ENCODE peak calls at places on chromosome 14, in five cellular contexts. X, P, Q, H and O are unnamed samples.

GRCh38 chr14:69049675-69050074 is 70.6 kb upstream of the ACTN1 start:
- DNase-seq in P (peak), Q (no peak), X (no peak), H (no peak), O (no peak)

GRCh38 chr14:20501346-20501745 is 4.0 kb upstream of the RNASE10 start:
- DNase-seq in Q (no peak), X (no peak), P (peak), H (no peak), O (no peak)

GRCh38 chr14:71620401-71620800 is 311.8 kb upstream of the RGS6 start:
- DNase-seq in P (peak), X (no peak), H (no peak), Q (no peak), O (no peak)

GRCh38 chr14:81311128-81311527 is 89.0 kb downstream of the STON2 start:
- DNase-seq in H (no peak), X (no peak), P (no peak), Q (no peak), O (no peak)

GRCh38 chr14:94088516-94088915 is 7.4 kb downstream of the IFI27L1 start:
- DNase-seq in H (no peak), P (peak), X (no peak), Q (no peak), O (no peak)

GRCh38 chr14:32129124-32129523 is 52.0 kb downstream of the ARHGAP5 start:
- DNase-seq in Q (no peak), P (peak), X (no peak), H (no peak), O (no peak)

GRCh38 chr14:75242546-75243273 is 35.9 kb upstream of the FOS start:
- DNase-seq in Q (peak), P (peak), H (no peak), X (peak), O (peak)

GRCh38 chr14:93880025-93880820 is 46.9 kb upstream of the FAM181A start:
- DNase-seq in P (peak), X (no peak), Q (no peak), H (peak), O (no peak)

GRCh38 chr14:89384023-89384422 is 33.0 kb downstream of the FOXN3 start:
- DNase-seq in Q (no peak), H (no peak), X (no peak), P (no peak), O (no peak)

GRCh38 chr14:74671789-74672188 is 41.1 kb downstream of the AREL1 start:
- DNase-seq in X (no peak), P (peak), H (no peak), Q (no peak), O (peak)

GRCh38 chr14:61091657-61092273 is 110.7 kb downstream of the SLC38A6 start:
- DNase-seq in Q (no peak), H (no peak), X (no peak), P (no peak), O (no peak)
- H3K4me3 ChIP-seq in Q (no peak), H (no peak), X (no peak), P (no peak), O (no peak)

GRCh38 chr14:24013654-24014514 is 25.2 kb downstream of the DHRS4L2 start:
- DNase-seq in Q (peak), H (peak), X (no peak), P (peak), O (peak)

DNA sequence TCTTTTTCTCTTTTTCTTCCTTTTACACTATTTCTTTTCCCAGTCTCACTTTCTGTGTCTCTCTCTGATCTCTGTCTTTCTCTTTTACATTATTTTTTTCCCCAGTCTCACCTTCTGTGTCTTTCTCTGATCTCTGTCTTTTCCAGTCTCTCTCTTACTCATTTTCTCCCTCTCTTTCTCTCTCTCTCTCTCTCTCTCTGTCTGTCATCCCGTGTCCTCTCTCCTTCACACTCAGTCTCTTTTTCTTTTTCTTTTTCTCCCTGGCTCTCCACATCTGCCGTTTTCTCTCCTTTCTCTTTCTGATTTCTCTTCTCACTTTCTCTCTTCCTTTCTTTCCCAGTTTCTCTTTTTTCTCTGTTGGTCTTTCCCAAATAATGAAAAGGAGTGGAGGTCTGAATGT is 22.3 kb downstream of the DHRS4L2 start:
- DNase-seq in X (no peak), Q (no peak), H (no peak), P (no peak), O (no peak)
- H3K4me3 ChIP-seq in X (no peak), Q (no peak), H (no peak), P (no peak), O (no peak)

GRCh38 chr14:104678346-104678745 is 11.1 kb upstream of the INF2 start:
- DNase-seq in X (peak), Q (peak), P (peak), H (no peak), O (no peak)
- H3K4me3 ChIP-seq in X (peak), Q (peak), P (peak), H (no peak), O (peak)

GRCh38 chr14:85530626-85531025 is 682 bp downstream of the FLRT2 start:
- DNase-seq in Q (no peak), X (no peak), H (no peak), P (no peak), O (no peak)

GRCh38 chr14:85528080-85528881 is 1.7 kb upstream of the FLRT2 start:
- DNase-seq in P (peak), H (peak), X (no peak), Q (peak), O (no peak)

GRCh38 chr14:85528882-85529585 is 910 bp upstream of the FLRT2 start:
- DNase-seq in P (peak), Q (peak), X (no peak), H (no peak), O (no peak)

GRCh38 chr14:85531141-85531593 is 1.2 kb downstream of the FLRT2 start:
- DNase-seq in Q (peak), X (peak), P (peak), H (peak), O (no peak)

DNA sequence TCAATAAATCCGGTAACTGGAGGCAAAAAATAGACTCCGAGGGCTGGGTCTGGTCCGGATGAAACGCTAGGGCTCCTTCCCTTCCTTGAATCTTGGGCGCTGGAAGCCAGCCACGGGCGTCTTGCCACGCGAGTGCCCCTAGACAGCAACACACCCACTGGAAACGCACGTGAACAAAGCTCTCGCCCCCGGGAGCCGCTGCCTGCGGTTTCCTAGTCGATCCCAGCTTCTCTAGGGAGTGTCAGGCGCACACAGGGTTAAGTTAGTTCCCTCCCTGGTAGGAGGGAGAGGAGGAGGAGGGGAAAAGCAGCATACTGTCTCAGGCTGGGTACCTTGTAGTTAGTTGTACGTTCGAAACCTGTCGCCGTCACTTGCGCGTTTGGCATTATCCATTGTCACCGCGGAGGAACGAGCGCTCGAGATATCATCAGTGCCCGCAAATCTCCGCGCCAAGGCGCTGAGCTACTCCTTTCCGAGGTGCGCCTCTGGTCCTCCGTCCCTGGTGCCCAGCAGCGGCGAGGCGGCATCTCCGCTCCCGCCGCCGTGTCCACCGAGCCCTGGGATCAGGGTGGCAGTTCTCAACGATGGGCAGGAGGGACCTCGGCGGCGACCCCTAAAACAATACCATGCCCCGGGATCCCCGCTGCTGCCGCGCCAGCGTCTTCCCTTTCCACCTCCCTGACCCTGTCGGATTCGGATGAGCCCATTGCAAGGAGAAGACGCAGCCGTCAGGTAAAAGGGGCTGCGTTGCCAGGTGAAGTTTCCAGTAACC is at the start of gene FLRT2:
- DNase-seq in X (peak), H (peak), P (peak), Q (peak), O (no peak)
- H3K4me3 ChIP-seq in X (peak), H (peak), P (peak), Q (peak), O (peak)

DNA sequence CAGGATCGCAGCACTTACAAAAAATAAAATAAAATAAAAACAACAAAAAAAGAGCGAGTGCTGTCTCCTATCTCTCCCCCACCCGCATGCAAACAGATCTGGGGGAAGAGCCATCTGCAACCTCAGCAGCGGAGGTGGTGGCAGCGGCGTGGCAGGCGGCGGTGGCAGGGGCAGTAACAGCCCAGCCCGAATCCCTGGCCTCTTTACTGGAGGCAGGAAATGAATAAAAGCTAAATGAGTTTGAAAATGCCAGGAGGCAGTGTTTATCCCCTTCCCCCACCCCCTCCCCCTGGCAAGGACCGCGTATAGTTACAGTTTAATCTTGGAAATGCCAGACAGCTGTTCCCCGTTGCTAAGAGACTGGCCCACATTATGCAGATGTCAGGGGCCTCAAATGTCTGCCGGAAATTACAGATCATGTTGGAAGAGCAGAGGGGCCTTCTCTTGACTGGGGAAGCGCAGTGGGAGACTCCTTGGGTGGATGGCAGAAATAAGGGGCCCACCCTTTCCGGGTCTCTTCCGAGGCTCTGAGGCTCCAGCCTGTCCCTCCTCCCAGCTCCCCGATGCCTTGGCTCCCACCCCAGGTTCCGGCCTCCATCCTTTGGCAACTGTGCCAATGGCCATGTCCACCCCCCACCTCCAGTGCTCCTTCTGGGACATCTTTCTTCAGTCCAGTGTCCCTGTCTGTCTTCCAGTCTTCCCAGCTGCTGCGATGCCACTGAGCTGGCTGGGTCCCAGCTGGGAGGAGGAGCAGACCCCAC is 93.8 kb downstream of the LRRC74A start:
- DNase-seq in P (peak), Q (peak), X (peak), H (peak), O (peak)
- H3K4me3 ChIP-seq in P (no peak), Q (peak), X (no peak), H (no peak), O (peak)

DNA sequence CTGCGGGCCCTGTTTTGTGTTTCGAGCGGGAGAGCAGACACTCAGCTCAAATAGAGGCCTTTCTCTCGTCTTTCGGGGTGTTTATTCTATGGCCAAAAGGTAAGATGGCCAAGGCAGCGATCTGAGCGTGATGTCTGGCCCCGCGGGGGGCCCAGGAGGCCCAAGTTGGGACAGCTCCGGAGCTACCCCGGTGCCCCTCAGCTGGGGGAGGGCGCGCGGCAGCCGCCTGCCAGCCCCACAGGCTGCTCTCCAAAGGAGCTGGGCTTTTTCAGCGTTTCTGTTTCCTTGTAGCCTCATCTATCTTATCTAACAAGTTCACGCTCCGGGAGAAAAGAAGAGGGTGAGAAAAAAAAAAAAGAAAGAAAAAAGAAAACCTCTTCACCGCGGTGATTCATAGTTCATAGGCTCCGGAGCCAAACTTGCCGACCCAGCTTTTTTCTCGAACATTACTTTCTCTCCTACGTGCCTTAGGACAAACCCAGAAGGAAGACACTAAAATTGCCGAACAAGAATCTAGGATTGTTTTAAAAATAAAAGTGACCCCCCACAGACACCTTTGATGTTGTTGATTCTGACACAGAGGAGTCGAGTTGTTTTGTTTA is 7.4 kb upstream of the FOXG1 start:
- DNase-seq in X (no peak), Q (no peak), H (no peak), P (no peak), O (no peak)
- H3K4me3 ChIP-seq in X (no peak), Q (no peak), H (no peak), P (peak), O (peak)

DNA sequence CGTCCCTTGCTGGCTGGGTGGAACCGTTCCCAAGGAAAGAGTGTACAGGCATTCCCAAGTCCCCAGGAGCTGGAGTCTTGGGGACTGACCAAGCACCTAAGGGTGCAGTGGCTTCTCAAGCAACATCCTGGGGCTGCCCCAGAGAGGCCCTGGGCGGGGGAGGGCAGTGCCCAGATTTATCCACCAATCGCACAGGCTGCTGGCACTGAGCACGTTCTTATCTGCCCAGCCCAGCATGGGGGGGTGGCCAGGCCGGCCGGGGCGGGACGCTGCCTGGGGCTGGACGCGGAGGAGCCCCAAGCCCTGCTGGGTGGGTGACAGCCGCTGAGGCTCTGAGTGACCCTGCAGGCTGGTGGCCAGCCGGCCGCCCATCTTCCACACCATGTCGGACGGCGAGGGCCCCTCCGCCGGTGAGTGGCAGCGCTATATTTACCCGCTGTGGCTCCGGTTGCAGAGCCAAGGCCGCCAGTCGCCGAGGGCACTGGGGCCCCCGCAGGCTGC is 53.4 kb downstream of the CYP46A1 start:
- DNase-seq in P (peak), H (peak), X (peak), Q (no peak), O (no peak)
- H3K4me3 ChIP-seq in P (peak), H (peak), X (peak), Q (no peak), O (peak)

GRCh38 chr14:100770046-100770445 is 43.4 kb downstream of the DLK1 start:
- DNase-seq in X (no peak), Q (no peak), H (no peak), P (no peak), O (no peak)

GRCh38 chr14:100769035-100769939 is 42.6 kb downstream of the DLK1 start:
- DNase-seq in P (no peak), H (no peak), X (peak), Q (no peak), O (no peak)

GRCh38 chr14:100772607-100773165 is 46.0 kb downstream of the DLK1 start:
- DNase-seq in P (no peak), Q (no peak), H (no peak), X (peak), O (no peak)

GRCh38 chr14:100770605-100771120 is 44.0 kb downstream of the DLK1 start:
- DNase-seq in X (peak), H (no peak), Q (no peak), P (no peak), O (no peak)

DNA sequence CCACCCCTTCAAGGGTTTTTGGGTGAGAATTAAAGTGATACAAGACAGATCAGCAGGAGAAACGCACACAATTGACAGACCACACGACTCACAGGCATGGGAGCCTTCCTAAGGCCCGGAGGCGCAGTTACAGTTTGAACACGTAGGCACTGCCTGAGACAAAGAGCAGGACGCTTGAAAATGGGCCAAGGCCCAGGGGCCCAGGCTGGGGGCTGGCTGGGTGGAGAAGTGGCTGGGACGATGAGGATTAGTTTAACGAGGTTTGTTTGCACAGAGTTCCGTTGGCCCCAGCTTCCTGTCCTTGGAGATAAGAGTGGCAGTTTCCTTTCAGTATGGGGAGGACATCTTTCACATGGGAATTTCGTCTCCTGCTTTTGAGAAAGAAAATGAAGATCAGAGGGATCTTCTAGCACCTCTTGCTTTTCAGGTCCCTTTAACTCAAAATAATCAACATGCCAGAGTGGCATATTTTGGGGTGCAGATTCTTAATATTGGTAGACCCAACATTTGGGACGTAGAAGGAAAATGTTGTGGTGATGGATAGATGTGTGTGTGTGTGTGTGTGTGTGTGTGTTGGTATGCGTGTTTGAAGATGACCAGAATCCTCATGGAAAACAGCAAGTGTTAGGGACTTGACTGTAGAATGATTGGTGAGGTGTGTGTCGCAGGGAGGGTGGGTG is 44.6 kb downstream of the DLK1 start:
- DNase-seq in Q (no peak), P (no peak), X (no peak), H (no peak), O (no peak)
- H3K4me3 ChIP-seq in Q (no peak), P (no peak), X (no peak), H (no peak), O (no peak)